ENCODE peak calls at places on chromosomes 3 and 15, in nine cellular contexts. One of them, this sample, is unnamed.

GRCh38 chr15:98647774-98648653 is at the start of gene IGF1R:
- DNase-seq in CD4-positive, alpha-beta T cell: peak
- DNase-seq in Calu3: peak
- DNase-seq in nephron progenitor cell: peak
- DNase-seq in cardiac fibroblast: peak
- DNase-seq in heart left ventricle: peak
- DNase-seq in GM06990: peak
- DNase-seq in activated B cell treated with CpG ODN at 0.5 μM for 24 hours: peak
- DNase-seq in left ventricle myocardium inferior: peak
- DNase-seq in this sample: peak

GRCh38 chr3:46368569-46368968 is 2.2 kb upstream of the CCR5 start:
- DNase-seq in heart left ventricle: peak
- DNase-seq in cardiac fibroblast: peak
- DNase-seq in nephron progenitor cell: peak
- DNase-seq in Calu3: peak
- DNase-seq in CD4-positive, alpha-beta T cell: peak
- DNase-seq in left ventricle myocardium inferior: peak
- DNase-seq in activated B cell treated with CpG ODN at 0.5 μM for 24 hours: peak
- DNase-seq in GM06990: peak
- DNase-seq in this sample: no peak

GRCh38 chr3:153599685-153600084 is 437.7 kb downstream of the RAP2B start:
- DNase-seq in activated B cell treated with CpG ODN at 0.5 μM for 24 hours: no peak
- DNase-seq in GM06990: no peak
- DNase-seq in left ventricle myocardium inferior: no peak
- DNase-seq in CD4-positive, alpha-beta T cell: no peak
- DNase-seq in nephron progenitor cell: no peak
- DNase-seq in Calu3: peak
- DNase-seq in cardiac fibroblast: peak
- DNase-seq in heart left ventricle: no peak
- DNase-seq in this sample: no peak

GRCh38 chr3:66378256-66378655 is 122.6 kb downstream of the LRIG1 start:
- DNase-seq in CD4-positive, alpha-beta T cell: peak
- DNase-seq in left ventricle myocardium inferior: no peak
- DNase-seq in nephron progenitor cell: peak
- DNase-seq in activated B cell treated with CpG ODN at 0.5 μM for 24 hours: no peak
- DNase-seq in GM06990: no peak
- DNase-seq in cardiac fibroblast: no peak
- DNase-seq in Calu3: no peak
- DNase-seq in heart left ventricle: no peak
- DNase-seq in this sample: peak

GRCh38 chr3:4493931-4494806 is 1.0 kb downstream of the ITPR1 start:
- DNase-seq in GM06990: no peak
- DNase-seq in heart left ventricle: peak
- DNase-seq in nephron progenitor cell: peak
- DNase-seq in cardiac fibroblast: peak
- DNase-seq in left ventricle myocardium inferior: peak
- DNase-seq in Calu3: no peak
- DNase-seq in activated B cell treated with CpG ODN at 0.5 μM for 24 hours: no peak
- DNase-seq in CD4-positive, alpha-beta T cell: no peak
- DNase-seq in this sample: peak

GRCh38 chr3:172569128-172570008 is 46.1 kb upstream of the TNFSF10 start:
- DNase-seq in CD4-positive, alpha-beta T cell: no peak
- DNase-seq in cardiac fibroblast: no peak
- DNase-seq in nephron progenitor cell: no peak
- DNase-seq in left ventricle myocardium inferior: no peak
- DNase-seq in Calu3: no peak
- DNase-seq in activated B cell treated with CpG ODN at 0.5 μM for 24 hours: no peak
- DNase-seq in GM06990: no peak
- DNase-seq in heart left ventricle: no peak
- DNase-seq in this sample: no peak

GRCh38 chr15:96409231-96410138 is 79.0 kb downstream of the NR2F2 start:
- DNase-seq in CD4-positive, alpha-beta T cell: no peak
- DNase-seq in heart left ventricle: no peak
- DNase-seq in activated B cell treated with CpG ODN at 0.5 μM for 24 hours: no peak
- DNase-seq in nephron progenitor cell: peak
- DNase-seq in left ventricle myocardium inferior: no peak
- DNase-seq in cardiac fibroblast: peak
- DNase-seq in Calu3: no peak
- DNase-seq in GM06990: no peak
- DNase-seq in this sample: no peak

GRCh38 chr15:63971904-63972303 is 74.4 kb downstream of the DAPK2 start:
- DNase-seq in GM06990: no peak
- DNase-seq in cardiac fibroblast: no peak
- DNase-seq in CD4-positive, alpha-beta T cell: no peak
- DNase-seq in heart left ventricle: no peak
- DNase-seq in activated B cell treated with CpG ODN at 0.5 μM for 24 hours: no peak
- DNase-seq in left ventricle myocardium inferior: no peak
- DNase-seq in nephron progenitor cell: no peak
- DNase-seq in Calu3: no peak
- DNase-seq in this sample: no peak

GRCh38 chr15:48641416-48641815 is 4.1 kb downstream of the FBN1 start:
- DNase-seq in heart left ventricle: no peak
- DNase-seq in activated B cell treated with CpG ODN at 0.5 μM for 24 hours: no peak
- DNase-seq in Calu3: no peak
- DNase-seq in CD4-positive, alpha-beta T cell: no peak
- DNase-seq in GM06990: no peak
- DNase-seq in left ventricle myocardium inferior: no peak
- DNase-seq in nephron progenitor cell: no peak
- DNase-seq in cardiac fibroblast: peak
- DNase-seq in this sample: no peak

GRCh38 chr3:89803711-89804110 is 696.3 kb downstream of the EPHA3 start:
- DNase-seq in Calu3: no peak
- DNase-seq in left ventricle myocardium inferior: no peak
- DNase-seq in activated B cell treated with CpG ODN at 0.5 μM for 24 hours: no peak
- DNase-seq in heart left ventricle: no peak
- DNase-seq in nephron progenitor cell: no peak
- DNase-seq in GM06990: no peak
- DNase-seq in cardiac fibroblast: no peak
- DNase-seq in CD4-positive, alpha-beta T cell: no peak
- DNase-seq in this sample: no peak

GRCh38 chr3:48194446-48195071 is 6.3 kb upstream of the CDC25A start:
- DNase-seq in heart left ventricle: no peak
- DNase-seq in GM06990: no peak
- DNase-seq in cardiac fibroblast: peak
- DNase-seq in nephron progenitor cell: peak
- DNase-seq in left ventricle myocardium inferior: peak
- DNase-seq in Calu3: peak
- DNase-seq in activated B cell treated with CpG ODN at 0.5 μM for 24 hours: no peak
- DNase-seq in CD4-positive, alpha-beta T cell: no peak
- DNase-seq in this sample: peak

GRCh38 chr15:52233405-52233804 is 42.2 kb upstream of the GNB5 start:
- DNase-seq in CD4-positive, alpha-beta T cell: no peak
- DNase-seq in left ventricle myocardium inferior: no peak
- DNase-seq in nephron progenitor cell: no peak
- DNase-seq in Calu3: no peak
- DNase-seq in GM06990: peak
- DNase-seq in heart left ventricle: no peak
- DNase-seq in cardiac fibroblast: no peak
- DNase-seq in activated B cell treated with CpG ODN at 0.5 μM for 24 hours: peak
- DNase-seq in this sample: no peak

GRCh38 chr3:58672451-58672850 is 5.9 kb upstream of the FAM3D start:
- DNase-seq in activated B cell treated with CpG ODN at 0.5 μM for 24 hours: no peak
- DNase-seq in CD4-positive, alpha-beta T cell: no peak
- DNase-seq in cardiac fibroblast: no peak
- DNase-seq in Calu3: peak
- DNase-seq in nephron progenitor cell: no peak
- DNase-seq in GM06990: no peak
- DNase-seq in heart left ventricle: no peak
- DNase-seq in left ventricle myocardium inferior: no peak
- DNase-seq in this sample: no peak

GRCh38 chr3:58668247-58668646 is 1.7 kb upstream of the FAM3D start:
- DNase-seq in left ventricle myocardium inferior: no peak
- DNase-seq in activated B cell treated with CpG ODN at 0.5 μM for 24 hours: no peak
- DNase-seq in Calu3: no peak
- DNase-seq in nephron progenitor cell: no peak
- DNase-seq in cardiac fibroblast: no peak
- DNase-seq in heart left ventricle: no peak
- DNase-seq in GM06990: no peak
- DNase-seq in CD4-positive, alpha-beta T cell: no peak
- DNase-seq in this sample: no peak

GRCh38 chr3:58672880-58673279 is 6.3 kb upstream of the FAM3D start:
- DNase-seq in cardiac fibroblast: no peak
- DNase-seq in heart left ventricle: no peak
- DNase-seq in GM06990: no peak
- DNase-seq in Calu3: no peak
- DNase-seq in activated B cell treated with CpG ODN at 0.5 μM for 24 hours: no peak
- DNase-seq in nephron progenitor cell: no peak
- DNase-seq in CD4-positive, alpha-beta T cell: no peak
- DNase-seq in left ventricle myocardium inferior: no peak
- DNase-seq in this sample: no peak

GRCh38 chr3:58667704-58668103 is 1.1 kb upstream of the FAM3D start:
- DNase-seq in CD4-positive, alpha-beta T cell: no peak
- DNase-seq in cardiac fibroblast: no peak
- DNase-seq in activated B cell treated with CpG ODN at 0.5 μM for 24 hours: no peak
- DNase-seq in GM06990: no peak
- DNase-seq in left ventricle myocardium inferior: no peak
- DNase-seq in Calu3: no peak
- DNase-seq in nephron progenitor cell: no peak
- DNase-seq in heart left ventricle: no peak
- DNase-seq in this sample: no peak

DNA sequence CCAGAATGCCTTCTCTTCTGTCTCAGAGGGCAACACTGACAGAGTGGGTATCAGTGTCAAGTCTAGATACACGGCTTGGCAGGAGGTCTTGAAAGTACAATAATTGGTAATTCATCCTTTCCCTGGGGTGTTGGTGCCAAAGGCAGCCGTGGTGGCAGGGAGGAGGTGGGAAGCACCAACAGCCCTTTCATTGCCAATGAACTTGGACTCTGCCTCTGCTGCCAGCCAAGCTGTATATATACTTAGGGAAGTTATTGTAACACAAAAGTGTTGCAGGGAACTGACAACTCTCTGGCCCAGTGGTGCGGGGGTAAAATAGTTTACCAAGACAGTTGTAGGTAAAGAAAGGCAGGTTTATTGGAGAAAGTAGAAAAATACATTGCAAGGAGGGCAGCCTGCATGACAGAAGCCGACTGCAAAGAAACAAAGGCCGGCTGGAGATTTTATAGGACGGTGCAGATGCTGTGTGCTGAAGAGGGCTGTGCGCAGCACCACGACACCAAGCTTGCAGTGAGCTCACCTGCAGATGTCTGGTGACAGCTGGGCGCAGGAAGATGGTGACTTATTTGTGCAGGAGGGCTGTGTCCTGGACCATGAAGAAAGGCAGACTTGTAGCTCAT is 4.0 kb upstream of the FAM3D start:
- DNase-seq in Calu3: no peak
- DNase-seq in CD4-positive, alpha-beta T cell: no peak
- DNase-seq in GM06990: no peak
- DNase-seq in heart left ventricle: no peak
- DNase-seq in cardiac fibroblast: no peak
- DNase-seq in left ventricle myocardium inferior: no peak
- DNase-seq in activated B cell treated with CpG ODN at 0.5 μM for 24 hours: no peak
- DNase-seq in nephron progenitor cell: no peak
- DNase-seq in this sample: no peak
- TF ChIP-seq CTCF in Calu3: no peak
- TF ChIP-seq CTCF in CD4-positive, alpha-beta T cell: no peak
- TF ChIP-seq CTCF in GM06990: no peak
- TF ChIP-seq CTCF in heart left ventricle: no peak
- TF ChIP-seq CTCF in cardiac fibroblast: no peak
- TF ChIP-seq CTCF in left ventricle myocardium inferior: no peak
- TF ChIP-seq CTCF in activated B cell treated with CpG ODN at 0.5 μM for 24 hours: no peak
- TF ChIP-seq CTCF in nephron progenitor cell: no peak
- TF ChIP-seq CTCF in this sample: no peak

GRCh38 chr3:72655758-72656157 is 192.5 kb downstream of the SHQ1 start:
- DNase-seq in activated B cell treated with CpG ODN at 0.5 μM for 24 hours: no peak
- DNase-seq in nephron progenitor cell: no peak
- DNase-seq in Calu3: no peak
- DNase-seq in left ventricle myocardium inferior: no peak
- DNase-seq in cardiac fibroblast: no peak
- DNase-seq in CD4-positive, alpha-beta T cell: no peak
- DNase-seq in heart left ventricle: no peak
- DNase-seq in GM06990: no peak
- DNase-seq in this sample: no peak
- TF ChIP-seq CTCF in activated B cell treated with CpG ODN at 0.5 μM for 24 hours: no peak
- TF ChIP-seq CTCF in nephron progenitor cell: peak
- TF ChIP-seq CTCF in Calu3: no peak
- TF ChIP-seq CTCF in left ventricle myocardium inferior: no peak
- TF ChIP-seq CTCF in cardiac fibroblast: no peak
- TF ChIP-seq CTCF in CD4-positive, alpha-beta T cell: no peak
- TF ChIP-seq CTCF in heart left ventricle: no peak
- TF ChIP-seq CTCF in GM06990: peak
- TF ChIP-seq CTCF in this sample: peak

DNA sequence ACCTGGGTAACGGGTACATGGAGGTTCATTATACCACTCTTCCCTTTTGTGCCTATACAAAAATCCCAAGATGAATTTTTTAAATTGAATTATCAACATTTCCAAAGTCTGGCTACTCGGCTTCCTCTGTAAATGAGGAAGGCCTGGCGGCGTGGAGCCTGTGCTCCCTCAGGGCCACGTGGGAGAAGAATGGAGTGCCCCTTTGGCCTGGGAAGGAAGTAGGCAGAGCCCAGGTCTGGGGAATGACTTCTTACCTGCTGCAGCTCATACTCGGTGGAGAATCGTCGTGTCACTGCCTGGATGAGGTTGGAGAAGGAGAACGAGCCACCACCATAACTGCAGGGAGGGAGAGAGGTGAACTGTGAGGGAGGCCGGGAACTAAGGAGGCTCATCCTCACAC is 14.1 kb downstream of the MESP2 start:
- DNase-seq in Calu3: no peak
- DNase-seq in heart left ventricle: no peak
- DNase-seq in nephron progenitor cell: no peak
- DNase-seq in GM06990: no peak
- DNase-seq in CD4-positive, alpha-beta T cell: no peak
- DNase-seq in activated B cell treated with CpG ODN at 0.5 μM for 24 hours: no peak
- DNase-seq in cardiac fibroblast: no peak
- DNase-seq in left ventricle myocardium inferior: no peak
- DNase-seq in this sample: no peak
- TF ChIP-seq CTCF in Calu3: no peak
- TF ChIP-seq CTCF in heart left ventricle: no peak
- TF ChIP-seq CTCF in nephron progenitor cell: no peak
- TF ChIP-seq CTCF in GM06990: no peak
- TF ChIP-seq CTCF in CD4-positive, alpha-beta T cell: no peak
- TF ChIP-seq CTCF in activated B cell treated with CpG ODN at 0.5 μM for 24 hours: no peak
- TF ChIP-seq CTCF in cardiac fibroblast: no peak
- TF ChIP-seq CTCF in left ventricle myocardium inferior: no peak
- TF ChIP-seq CTCF in this sample: no peak

DNA sequence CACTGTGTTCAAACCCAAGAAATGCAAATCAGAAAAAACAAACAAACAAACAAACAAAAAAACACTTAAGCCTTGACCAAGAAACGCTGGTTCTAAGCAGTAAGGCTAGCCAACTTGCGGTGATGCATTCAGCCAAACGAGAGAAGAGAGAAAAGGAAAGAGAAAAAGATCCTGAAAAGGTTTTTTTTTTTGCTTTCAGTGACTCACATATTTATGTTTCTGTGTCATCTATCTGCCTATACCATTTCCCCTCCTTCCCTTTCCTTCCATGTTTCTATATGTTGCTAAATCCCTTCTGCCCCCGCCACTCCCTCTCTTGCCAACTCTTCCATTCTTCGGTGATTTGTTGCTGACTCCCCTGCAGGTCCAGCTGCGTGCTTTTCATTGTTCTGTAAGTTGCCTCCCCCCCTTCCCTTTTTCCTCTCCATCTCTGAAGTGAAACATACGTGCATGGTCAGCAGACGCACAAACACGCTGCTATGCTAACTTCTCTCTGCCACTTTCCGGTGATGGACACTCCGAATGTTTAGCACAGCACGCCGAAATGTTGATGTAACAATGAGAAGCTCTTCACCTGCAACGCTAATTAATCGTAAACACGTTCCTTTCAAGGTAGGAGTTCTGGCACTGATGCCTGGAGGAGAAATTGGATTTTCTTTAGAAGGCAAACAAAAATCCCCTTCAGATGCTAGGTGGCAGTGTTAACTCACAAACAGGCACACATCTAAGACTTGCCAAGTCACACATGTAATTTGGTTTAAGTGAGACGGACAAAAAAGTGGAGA is 154.5 kb downstream of the TUSC7 start:
- DNase-seq in cardiac fibroblast: peak
- DNase-seq in CD4-positive, alpha-beta T cell: no peak
- DNase-seq in Calu3: peak
- DNase-seq in activated B cell treated with CpG ODN at 0.5 μM for 24 hours: no peak
- DNase-seq in left ventricle myocardium inferior: no peak
- DNase-seq in heart left ventricle: no peak
- DNase-seq in GM06990: no peak
- DNase-seq in nephron progenitor cell: peak
- DNase-seq in this sample: peak
- TF ChIP-seq CTCF in cardiac fibroblast: peak
- TF ChIP-seq CTCF in CD4-positive, alpha-beta T cell: no peak
- TF ChIP-seq CTCF in Calu3: peak
- TF ChIP-seq CTCF in activated B cell treated with CpG ODN at 0.5 μM for 24 hours: no peak
- TF ChIP-seq CTCF in left ventricle myocardium inferior: peak
- TF ChIP-seq CTCF in heart left ventricle: peak
- TF ChIP-seq CTCF in GM06990: peak
- TF ChIP-seq CTCF in nephron progenitor cell: peak
- TF ChIP-seq CTCF in this sample: peak